ENCODE peak calls at places on chromosomes 2 and 18, in four cellular contexts. R is mammary epithelial cell; U is tibial nerve; D is stimulated activated CD4-positive, alpha-beta T cell treated with anti-CD3 and anti-CD28 coated beads, Interleukin-15, amount 100 ng/mL, for 1 hour. N is an unnamed sample.
A peak's percentile ranks its signal among the peaks of the same experiment; 100 is the strongest.

GRCh38 chr2:105329561-105330495 is at the start of gene TGFBRAP1:
- DNase-seq in R (peak; percentile 27), U (no peak), D (peak; percentile 45), N (peak; percentile 57)

GRCh38 chr2:204332706-204333105 is 212.6 kb upstream of the PARD3B start:
- DNase-seq in R (no peak), U (no peak), D (no peak), N (no peak)

GRCh38 chr2:43481927-43482542 is 113.8 kb downstream of the THADA start:
- DNase-seq in R (no peak), U (no peak), D (no peak), N (no peak)

GRCh38 chr2:101673920-101674319 is 23.6 kb upstream of the MAP4K4 start:
- DNase-seq in R (no peak), U (no peak), D (no peak), N (no peak)

GRCh38 chr2:238247841-238248440 is 8.1 kb upstream of the HES6 start:
- DNase-seq in R (no peak), U (no peak), D (no peak), N (no peak)

GRCh38 chr18:46336278-46337205 is 232.4 kb downstream of the HAUS1 start:
- DNase-seq in R (no peak), U (no peak), D (no peak), N (no peak)

GRCh38 chr18:29154196-29154757 is 977.3 kb upstream of the CDH2 start:
- DNase-seq in R (peak; percentile 69), U (no peak), D (no peak), N (no peak)

GRCh38 chr18:14971461-14972185 is 223.7 kb downstream of the ANKRD30B start:
- DNase-seq in R (peak; percentile 56), U (no peak), D (no peak), N (no peak)

GRCh38 chr2:165113414-165113813 is 90.4 kb downstream of the SCN3A start:
- DNase-seq in R (no peak), U (no peak), D (no peak), N (no peak)

GRCh38 chr2:240964854-240965295 is 33.5 kb upstream of the SNED1 start:
- DNase-seq in R (no peak), U (peak; percentile 9), D (no peak), N (no peak)

GRCh38 chr2:62455957-62456692 is 49.9 kb downstream of the TMEM17 start:
- DNase-seq in R (no peak), U (no peak), D (no peak), N (no peak)

GRCh38 chr2:239348563-239349447 is 52.0 kb downstream of the HDAC4 start:
- DNase-seq in R (peak; percentile 19), U (no peak), D (no peak), N (no peak)

GRCh38 chr2:170339753-170340692 is 162.1 kb downstream of the MYO3B start:
- DNase-seq in R (no peak), U (no peak), D (no peak), N (no peak)

GRCh38 chr2:170530284-170530745 is 184.8 kb upstream of the SP5 start:
- DNase-seq in R (no peak), U (peak; percentile 81), D (no peak), N (no peak)

GRCh38 chr2:216735086-216735485 is 39.7 kb upstream of the IGFBP5 start:
- DNase-seq in R (no peak), U (no peak), D (no peak), N (no peak)